ENCODE peak calls at places on chromosomes 2 and 18, in four cellular contexts. F is cardiac muscle cell, Q is adrenal gland, X is breast epithelium. D is an unnamed sample.

GRCh38 chr18:11808001-11808855 is 43.0 kb upstream of the CHMP1B start:
- DNase-seq in F (peak; percentile 15), Q (no peak), X (no peak), D (peak; percentile 92)

GRCh38 chr2:78418041-78418440 is 607.5 kb upstream of the REG3G start:
- DNase-seq in F (no peak), Q (no peak), X (no peak), D (no peak)

GRCh38 chr2:965640-966147 is 15.0 kb downstream of the SNTG2 start:
- DNase-seq in F (no peak), Q (no peak), X (no peak), D (no peak)

GRCh38 chr2:60707750-60708371 is 48.2 kb upstream of the PAPOLG start:
- DNase-seq in F (peak; percentile 55), Q (no peak), X (no peak), D (peak; percentile 53)

GRCh38 chr2:191352536-191352935 is 107.3 kb downstream of the MYO1B start:
- DNase-seq in F (peak; percentile 68), Q (no peak), X (no peak), D (no peak)

GRCh38 chr2:143686585-143687164 is 557.5 kb downstream of the ARHGAP15 start:
- DNase-seq in F (peak; percentile 68), Q (no peak), X (no peak), D (no peak)

GRCh38 chr2:141554810-141555209 is 576.0 kb downstream of the LRP1B start:
- DNase-seq in F (peak; percentile 42), Q (no peak), X (no peak), D (no peak)

GRCh38 chr2:72291059-72291458 is 143.4 kb upstream of the CYP26B1 start:
- DNase-seq in F (peak; percentile 50), Q (no peak), X (no peak), D (no peak)

GRCh38 chr2:220077488-220077887 is 450.1 kb downstream of the SLC4A3 start:
- DNase-seq in F (peak; percentile 90), Q (no peak), X (no peak), D (no peak)

GRCh38 chr18:55400590-55401274 is 187.3 kb downstream of the TCF4 start:
- DNase-seq in F (peak; percentile 40), Q (no peak), X (no peak), D (no peak)

GRCh38 chr2:158782126-158782525 is 13.0 kb upstream of the DAPL1 start:
- DNase-seq in F (no peak), Q (no peak), X (no peak), D (no peak)

DNA sequence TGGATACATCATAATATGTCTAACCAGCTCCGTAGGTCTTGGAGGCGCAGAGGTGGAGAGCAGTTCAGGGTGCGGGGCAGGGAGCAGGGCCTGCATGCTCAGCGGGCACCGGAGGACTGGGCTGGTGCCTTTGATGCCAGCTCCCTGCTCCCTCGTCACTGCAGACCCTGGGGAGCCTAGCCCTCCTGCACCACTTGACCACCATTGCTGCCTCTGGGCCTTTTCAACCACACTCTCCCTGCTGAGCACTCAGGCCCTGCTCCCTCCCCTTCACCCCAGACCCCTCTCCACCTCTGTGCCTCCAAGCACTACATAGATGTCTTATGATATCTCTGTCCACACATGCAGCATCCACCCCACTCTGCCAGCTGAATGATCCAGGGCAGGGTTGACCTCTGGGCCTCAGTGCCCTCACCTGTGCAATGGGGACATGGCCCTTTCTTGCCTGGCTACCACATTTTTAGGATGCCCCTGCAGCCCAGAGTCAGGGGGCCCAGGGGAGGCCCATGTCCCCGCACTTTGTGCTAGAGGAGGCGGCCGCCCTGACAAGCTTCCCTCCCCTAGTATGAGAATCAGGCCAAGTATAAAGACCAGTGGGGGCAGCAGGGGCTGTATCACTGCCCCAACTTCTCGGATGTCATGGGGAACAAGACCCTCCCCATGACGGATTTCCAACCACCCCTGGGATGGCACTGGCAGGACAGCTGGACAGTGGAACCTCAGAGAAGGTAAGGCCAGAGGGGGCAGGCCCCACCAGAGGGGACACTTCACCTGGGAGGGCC is 46.3 kb downstream of the FER1L5 start:
- DNase-seq in F (no peak), Q (no peak), X (no peak), D (no peak)
- TF ChIP-seq CTCF in F (no peak), Q (no peak), X (no peak), D (no peak)

DNA sequence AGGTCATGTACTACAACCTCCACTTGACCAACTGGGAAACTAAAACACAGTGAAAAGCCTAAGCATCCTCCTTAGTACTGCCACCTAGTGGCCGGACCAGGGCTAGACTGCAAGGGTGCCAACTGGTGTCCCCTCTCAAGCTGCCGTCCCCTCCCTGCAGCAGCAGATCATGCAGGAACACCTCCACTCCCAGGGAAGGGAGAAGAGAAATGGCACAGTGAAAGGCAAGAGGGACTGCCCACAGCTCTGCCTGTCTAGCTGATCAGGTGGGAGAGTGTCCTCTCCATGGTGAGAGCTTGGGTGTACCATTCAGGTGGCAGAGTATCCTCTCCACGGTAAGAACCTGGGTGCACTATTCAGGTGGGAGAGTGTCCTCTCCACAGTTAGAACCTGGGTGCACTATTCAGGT is 78.1 kb downstream of the AAK1 start:
- DNase-seq in F (peak; percentile 49), Q (peak; percentile 40), X (no peak), D (peak; percentile 25)
- H3K27ac ChIP-seq in F (no peak overlapping the region), Q (no peak overlapping the region), X (no peak overlapping the region), D (peak overlapping the region; percentile 91)

DNA sequence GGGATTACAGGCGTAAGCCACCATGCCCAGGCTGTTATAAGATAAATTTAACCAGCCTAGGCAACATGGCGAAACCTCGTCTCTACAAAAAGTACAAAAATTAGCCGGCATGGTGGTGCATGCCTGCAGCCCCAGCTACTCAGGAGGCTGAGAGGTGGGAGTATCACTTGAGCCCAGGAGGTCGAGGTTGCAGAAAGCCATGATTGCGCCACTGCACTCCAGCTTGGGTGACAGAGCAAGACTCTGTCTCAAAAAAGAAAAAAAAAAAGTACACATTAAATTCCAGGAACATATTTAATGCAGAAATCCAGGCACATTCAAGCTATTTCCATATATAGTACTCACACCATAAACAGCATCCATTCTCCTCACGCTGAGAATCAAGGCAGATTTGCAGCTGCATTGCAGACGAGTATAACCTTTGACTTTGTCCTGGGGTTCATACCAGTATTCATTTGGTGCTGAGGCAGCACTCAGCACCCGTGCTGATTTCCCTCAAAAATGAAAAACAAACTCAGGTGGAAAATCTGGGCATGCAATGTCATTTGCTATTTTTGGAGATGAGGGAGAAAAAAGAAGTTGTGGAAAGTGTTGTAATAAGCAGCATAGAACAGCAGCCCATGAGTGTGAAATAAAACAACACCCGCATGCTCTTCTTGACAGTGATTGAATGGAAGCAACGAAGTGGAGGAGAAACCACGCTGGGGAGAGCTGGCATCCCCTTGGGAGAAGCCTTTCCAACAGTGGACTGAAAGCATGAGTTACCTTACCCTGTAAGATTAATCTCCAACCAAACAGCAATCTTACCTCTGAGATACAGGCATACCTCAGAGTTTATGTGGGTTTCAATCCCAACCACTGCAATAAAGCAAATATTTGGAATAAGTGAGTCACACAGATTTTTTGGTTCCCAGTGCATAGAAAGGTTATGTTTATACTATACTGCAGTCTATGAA is 46.8 kb upstream of the ANXA4 start:
- DNase-seq in F (peak; percentile 72), Q (no peak), X (no peak), D (peak; percentile 94)
- H3K4me1 ChIP-seq in F (peaks cover 8% of the 10 kb centered on the region), Q (no peaks in the 10 kb centered on the region), X (no peaks in the 10 kb centered on the region), D (peaks cover 43% of the 10 kb centered on the region)

DNA sequence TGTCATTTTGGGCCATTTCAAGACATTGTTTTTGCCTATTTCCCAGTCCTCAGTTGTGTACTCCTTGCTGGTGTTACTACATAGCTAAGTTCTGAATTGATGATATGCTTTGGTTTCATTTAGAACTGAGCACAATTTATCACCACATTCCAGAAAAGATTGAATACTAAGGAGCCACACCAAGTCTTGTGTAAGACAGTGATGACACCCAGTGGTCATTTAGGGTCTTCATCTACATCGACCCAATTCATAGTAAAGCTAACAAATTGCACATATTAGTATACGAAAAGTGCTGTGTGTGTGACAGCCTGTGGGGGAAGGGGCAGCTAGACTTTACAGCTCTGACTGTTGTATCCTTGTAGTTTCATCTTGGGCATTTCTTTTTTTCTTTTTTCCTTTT is 10.9 kb upstream of the DLX2 start:
- DNase-seq in F (peak; percentile 65), Q (no peak), X (no peak), D (no peak)
- TF ChIP-seq CTCF in F (no peak), Q (no peak), X (peak; percentile 21), D (peak; percentile 56)

GRCh38 chr2:73776381-73776780 is 3.5 kb downstream of the DUSP11 start:
- DNase-seq in F (peak; percentile 41), Q (no peak), X (no peak), D (no peak)
- H3K27ac ChIP-seq in F (no peak overlapping the region), Q (no peak overlapping the region), X (no peak overlapping the region), D (no peak overlapping the region)

GRCh38 chr2:25338401-25338800 is 3.3 kb downstream of the DNMT3A start:
- DNase-seq in F (no peak), Q (peak; percentile 26), X (no peak), D (no peak)
- H3K4me1 ChIP-seq in F (peaks cover 15% of the 10 kb centered on the region), Q (peaks cover 29% of the 10 kb centered on the region), X (peaks cover 5% of the 10 kb centered on the region), D (peaks cover 4% of the 10 kb centered on the region)

GRCh38 chr2:43950383-43951008 is 45.3 kb downstream of the LRPPRC start:
- DNase-seq in F (peak; percentile 57), Q (peak; percentile 30), X (no peak), D (no peak)
- TF ChIP-seq CTCF in F (peak; percentile 34), Q (peak; percentile 52), X (peak; percentile 38), D (peak; percentile 70)

DNA sequence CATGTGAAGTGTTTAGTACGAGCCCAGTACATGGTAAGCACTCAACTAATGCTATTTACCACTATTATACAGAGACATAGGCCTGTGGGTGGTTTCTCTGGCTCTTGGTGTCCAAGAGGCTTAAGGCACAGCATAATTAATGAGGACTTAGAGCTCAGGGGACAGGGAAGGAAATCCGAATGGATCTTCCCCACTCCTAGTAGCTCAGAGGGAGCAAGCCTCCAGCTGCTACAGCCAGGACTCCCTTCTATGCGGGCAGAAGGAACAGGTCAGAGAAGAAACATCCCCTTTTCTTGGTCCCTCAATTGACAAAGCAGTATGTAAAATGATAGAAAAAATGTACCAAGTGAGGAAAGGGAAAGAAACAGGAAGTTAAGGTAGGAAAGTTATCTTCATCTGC is 261.3 kb upstream of the STON1 start:
- DNase-seq in F (no peak), Q (no peak), X (no peak), D (no peak)
- H3K27ac ChIP-seq in F (no peak overlapping the region), Q (no peak overlapping the region), X (no peak overlapping the region), D (no peak overlapping the region)

GRCh38 chr2:173956454-173956853 is 8.7 kb downstream of the SP3 start:
- DNase-seq in F (no peak), Q (no peak), X (no peak), D (no peak)
- H3K4me1 ChIP-seq in F (peaks cover 29% of the 10 kb centered on the region), Q (peaks cover 14% of the 10 kb centered on the region), X (no peaks in the 10 kb centered on the region), D (peaks cover 12% of the 10 kb centered on the region)

GRCh38 chr2:175741164-175741563 is 260.9 kb downstream of the LNPK start:
- DNase-seq in F (no peak), Q (no peak), X (no peak), D (no peak)

GRCh38 chr2:175744000-175744399 is 258.1 kb downstream of the LNPK start:
- DNase-seq in F (no peak), Q (no peak), X (no peak), D (no peak)

GRCh38 chr2:175745911-175746310 is 256.2 kb downstream of the LNPK start:
- DNase-seq in F (no peak), Q (no peak), X (no peak), D (no peak)

GRCh38 chr2:175743020-175743419 is 259.0 kb downstream of the LNPK start:
- DNase-seq in F (no peak), Q (no peak), X (no peak), D (no peak)

GRCh38 chr2:175742367-175742766 is 259.7 kb downstream of the LNPK start:
- DNase-seq in F (no peak), Q (no peak), X (no peak), D (no peak)
- TF ChIP-seq CTCF in F (no peak), Q (no peak), X (no peak), D (no peak)